ENCODE peak calls at places on chromosomes 7 and 10, in ten cellular contexts. W is breast epithelium, F is tibial nerve, L is IMR-90, B is AG04450, A is adrenal gland, K is psoas muscle, R is right atrium auricular region, P is ovary, Y is SK-N-SH. M is an unnamed sample.

GRCh38 chr10:91559750-91560149 is 73.1 kb downstream of the PPP1R3C start:
- DNase-seq in B (no peak), P (no peak), A (no peak), W (no peak), L (no peak), R (no peak), Y (no peak), F (no peak), K (no peak), M (no peak)

GRCh38 chr10:75904499-75905283 is 473.3 kb downstream of the LRMDA start:
- DNase-seq in F (no peak), P (no peak), A (no peak), K (no peak), B (no peak), R (no peak), Y (peak; percentile 24), W (no peak), L (no peak), M (no peak)

GRCh38 chr10:101285519-101286070 is 56.3 kb upstream of the LBX1 start:
- DNase-seq in R (no peak), F (no peak), Y (no peak), K (no peak), B (no peak), P (no peak), W (no peak), A (no peak), L (no peak), M (no peak)

GRCh38 chr7:17580141-17580540 is 281.7 kb downstream of the AHR start:
- DNase-seq in R (no peak), W (no peak), B (peak; percentile 48), A (peak; percentile 15), P (no peak), L (peak; percentile 94), K (no peak), Y (no peak), F (no peak), M (no peak)

GRCh38 chr10:68871731-68872342 is 29.3 kb upstream of the DDX50 start:
- DNase-seq in K (no peak), B (peak; percentile 78), P (no peak), F (no peak), Y (peak; percentile 62), A (no peak), L (peak; percentile 95), R (no peak), W (no peak), M (no peak)

GRCh38 chr7:78296689-78297371 is 498.3 kb downstream of the PHTF2 start:
- DNase-seq in B (no peak), R (no peak), Y (no peak), A (no peak), P (no peak), K (no peak), F (no peak), W (no peak), L (no peak), M (no peak)

GRCh38 chr10:110980807-110981206 is 61.4 kb downstream of the SHOC2 start:
- DNase-seq in A (no peak), R (no peak), B (no peak), W (no peak), F (no peak), L (no peak), Y (no peak), P (no peak), K (no peak), M (no peak)

GRCh38 chr7:139075031-139075652 is 34.4 kb downstream of the ZC3HAV1 start:
- DNase-seq in R (peak; percentile 81), P (peak; percentile 80), W (no peak), K (peak; percentile 56), B (peak; percentile 65), L (peak; percentile 77), F (peak; percentile 90), A (peak; percentile 79), Y (peak; percentile 84), M (peak; percentile 71)

GRCh38 chr10:121449457-121450045 is 148.7 kb downstream of the FGFR2 start:
- DNase-seq in K (no peak), R (no peak), L (no peak), A (no peak), Y (no peak), F (no peak), W (no peak), B (no peak), P (no peak), M (peak; percentile 11)

GRCh38 chr10:77640167-77640566 is 2.6 kb upstream of the KCNMA1 start:
- DNase-seq in Y (no peak), A (no peak), W (no peak), B (no peak), R (no peak), L (no peak), F (no peak), P (no peak), K (no peak), M (no peak)

GRCh38 chr7:1523838-1524237 is 6.7 kb upstream of the MAFK start:
- DNase-seq in R (no peak), F (no peak), Y (no peak), W (no peak), P (no peak), A (no peak), B (no peak), L (no peak), K (no peak), M (no peak)
- TF ChIP-seq CTCF in R (no peak), F (no peak), Y (no peak), W (no peak), P (no peak), A (no peak), B (no peak), L (no peak), K (no peak), M (no peak)

DNA sequence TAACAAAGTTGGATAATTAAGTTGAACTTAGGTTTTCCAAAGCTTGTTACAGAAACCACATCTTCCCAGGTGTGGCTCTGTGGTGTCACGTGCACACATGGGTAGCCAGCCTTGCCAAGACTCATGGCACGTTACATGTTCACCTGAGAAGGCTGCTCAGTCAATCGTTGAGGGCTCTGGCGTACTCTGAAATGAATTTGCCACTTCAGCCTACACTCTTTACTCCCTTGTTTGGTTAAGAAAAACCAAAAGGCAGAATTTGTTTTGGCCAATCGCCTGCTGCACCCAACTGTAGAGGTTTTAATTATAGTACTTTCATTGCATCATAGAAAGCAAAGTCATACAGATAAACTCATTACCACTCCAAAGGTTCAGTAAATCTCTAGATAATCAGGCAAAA is 88.6 kb downstream of the DIP2C start:
- DNase-seq in K (no peak), W (no peak), P (no peak), A (no peak), L (no peak), Y (no peak), B (no peak), F (no peak), R (no peak), M (peak; percentile 78)
- H3K27me3 ChIP-seq in K (no peaks in the 10 kb centered on the region), W (no peaks in the 10 kb centered on the region), P (no peaks in the 10 kb centered on the region), A (no peaks in the 10 kb centered on the region), L (no peaks in the 10 kb centered on the region), Y (no peaks in the 10 kb centered on the region), B (no peaks in the 10 kb centered on the region), F (no peaks in the 10 kb centered on the region), R (no peaks in the 10 kb centered on the region), M (no peaks in the 10 kb centered on the region)

GRCh38 chr7:130904031-130904757 is 170.2 kb upstream of the KLF14 start:
- DNase-seq in R (peak; percentile 55), W (no peak), L (peak; percentile 93), B (peak; percentile 64), F (no peak), P (no peak), Y (no peak), K (no peak), A (no peak), M (no peak)

GRCh38 chr7:130906575-130906974 is 172.6 kb upstream of the KLF14 start:
- DNase-seq in A (no peak), W (no peak), P (no peak), L (peak; percentile 15), K (no peak), F (no peak), Y (no peak), R (no peak), B (no peak), M (no peak)

GRCh38 chr7:130903358-130903974 is 169.5 kb upstream of the KLF14 start:
- DNase-seq in K (no peak), Y (no peak), R (peak; percentile 54), F (no peak), L (peak; percentile 98), A (no peak), W (no peak), P (no peak), B (peak; percentile 86), M (no peak)

GRCh38 chr7:130902755-130903357 is 168.8 kb upstream of the KLF14 start:
- DNase-seq in Y (no peak), L (peak; percentile 23), K (no peak), W (no peak), P (no peak), R (no peak), B (no peak), A (no peak), F (no peak), M (no peak)

GRCh38 chr7:130904792-130905191 is 170.8 kb upstream of the KLF14 start:
- DNase-seq in Y (no peak), F (no peak), B (no peak), A (no peak), P (no peak), K (no peak), R (peak; percentile 50), L (peak; percentile 30), W (no peak), M (no peak)
- H3K27ac ChIP-seq in Y (peak overlapping the region; percentile 81), F (peak overlapping the region; percentile 31), B (peak overlapping the region; percentile 95), A (peak overlapping the region; percentile 80), P (no peak overlapping the region), K (peak overlapping the region; percentile 94), R (peak overlapping the region; percentile 85), L (peak overlapping the region; percentile 98), W (peak overlapping the region; percentile 91), M (peak overlapping the region; percentile 19)

GRCh38 chr10:6170638-6171037 is 32.1 kb upstream of the PFKFB3 start:
- DNase-seq in P (no peak), A (no peak), R (no peak), Y (no peak), L (no peak), B (no peak), F (no peak), W (no peak), K (no peak), M (no peak)

GRCh38 chr10:6171891-6172354 is 30.8 kb upstream of the PFKFB3 start:
- DNase-seq in A (peak; percentile 50), P (peak; percentile 47), B (peak; percentile 75), W (no peak), L (peak; percentile 96), K (peak; percentile 73), R (peak; percentile 87), Y (no peak), F (peak; percentile 63), M (peak; percentile 73)

GRCh38 chr10:6175329-6176055 is 27.2 kb upstream of the PFKFB3 start:
- DNase-seq in K (peak; percentile 67), A (no peak), R (no peak), P (no peak), L (no peak), Y (peak; percentile 5), F (no peak), B (no peak), W (no peak), M (no peak)

GRCh38 chr10:6174201-6174874 is 28.4 kb upstream of the PFKFB3 start:
- DNase-seq in Y (no peak), P (no peak), F (no peak), B (no peak), K (peak; percentile 68), R (no peak), A (no peak), W (no peak), L (no peak), M (no peak)

DNA sequence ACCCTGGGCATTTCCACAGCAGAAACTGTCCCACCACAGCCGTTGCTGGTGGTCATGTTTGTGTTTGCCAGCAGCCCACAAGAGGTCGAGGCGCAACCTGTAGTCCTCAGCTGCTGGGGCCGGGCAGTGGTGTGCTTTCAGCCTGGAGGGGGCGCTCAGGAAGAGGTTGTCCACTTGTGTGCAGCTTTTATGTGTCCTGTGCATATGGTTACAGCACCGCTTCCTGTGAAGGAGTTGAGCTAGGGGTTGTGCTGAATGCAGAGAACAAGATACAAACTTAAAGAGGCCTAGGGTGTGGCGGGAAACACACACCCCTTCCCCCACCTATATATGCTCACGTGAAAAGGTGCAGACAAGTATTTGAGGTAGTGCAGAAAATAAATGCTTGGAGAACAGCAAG is 29.5 kb upstream of the PFKFB3 start:
- DNase-seq in L (no peak), P (no peak), R (no peak), F (no peak), K (no peak), Y (no peak), B (no peak), W (no peak), A (no peak), M (no peak)
- TF ChIP-seq CTCF in L (no peak), P (no peak), R (no peak), F (no peak), K (peak; percentile 25), Y (peak; percentile 39), B (peak; percentile 14), W (no peak), A (no peak), M (no peak)

M was measured in tibial artery.